ENCODE peak calls at places on chromosome 9, in nine cellular contexts. One of them, this sample, is unnamed.

GRCh38 chr9:131481441-131482342 is 21.0 kb upstream of the POMT1 start:
- DNase-seq in NCI-H2081: no peak
- DNase-seq in A549: no peak
- DNase-seq in AG08395: no peak
- DNase-seq in T-cell: no peak
- DNase-seq in dorsolateral prefrontal cortex: no peak
- DNase-seq in stimulated activated CD4-positive, alpha-beta T cell treated with anti-CD3 and anti-CD28 coated beads, Interleukin-4, amount 100 ng/mL, for 24 hours: no peak
- DNase-seq in cardiac muscle cell: no peak
- DNase-seq in T-helper 22 cell: no peak
- DNase-seq in this sample: no peak

GRCh38 chr9:78235296-78235770 is 542 bp upstream of the CEP78 start:
- DNase-seq in NCI-H2081: no peak
- DNase-seq in A549: no peak
- DNase-seq in AG08395: peak
- DNase-seq in T-cell: no peak
- DNase-seq in dorsolateral prefrontal cortex: no peak
- DNase-seq in stimulated activated CD4-positive, alpha-beta T cell treated with anti-CD3 and anti-CD28 coated beads, Interleukin-4, amount 100 ng/mL, for 24 hours: no peak
- DNase-seq in cardiac muscle cell: peak
- DNase-seq in T-helper 22 cell: no peak
- DNase-seq in this sample: no peak

GRCh38 chr9:36729902-36730301 is 157.2 kb downstream of the MELK start:
- DNase-seq in NCI-H2081: no peak
- DNase-seq in A549: no peak
- DNase-seq in AG08395: no peak
- DNase-seq in T-cell: no peak
- DNase-seq in dorsolateral prefrontal cortex: no peak
- DNase-seq in stimulated activated CD4-positive, alpha-beta T cell treated with anti-CD3 and anti-CD28 coated beads, Interleukin-4, amount 100 ng/mL, for 24 hours: no peak
- DNase-seq in cardiac muscle cell: no peak
- DNase-seq in T-helper 22 cell: no peak
- DNase-seq in this sample: no peak

GRCh38 chr9:134188421-134189166 is 24.2 kb upstream of the RNU6ATAC start:
- DNase-seq in NCI-H2081: no peak
- DNase-seq in A549: no peak
- DNase-seq in AG08395: peak
- DNase-seq in T-cell: no peak
- DNase-seq in dorsolateral prefrontal cortex: no peak
- DNase-seq in stimulated activated CD4-positive, alpha-beta T cell treated with anti-CD3 and anti-CD28 coated beads, Interleukin-4, amount 100 ng/mL, for 24 hours: no peak
- DNase-seq in cardiac muscle cell: peak
- DNase-seq in T-helper 22 cell: no peak
- DNase-seq in this sample: peak

GRCh38 chr9:71824242-71824641 is 55.9 kb upstream of the CEMIP2 start:
- DNase-seq in NCI-H2081: no peak
- DNase-seq in A549: no peak
- DNase-seq in AG08395: no peak
- DNase-seq in T-cell: no peak
- DNase-seq in dorsolateral prefrontal cortex: no peak
- DNase-seq in stimulated activated CD4-positive, alpha-beta T cell treated with anti-CD3 and anti-CD28 coated beads, Interleukin-4, amount 100 ng/mL, for 24 hours: no peak
- DNase-seq in cardiac muscle cell: no peak
- DNase-seq in T-helper 22 cell: no peak
- DNase-seq in this sample: no peak

GRCh38 chr9:124020520-124021384 is 9.2 kb downstream of the LHX2 start:
- DNase-seq in NCI-H2081: no peak
- DNase-seq in A549: no peak
- DNase-seq in AG08395: no peak
- DNase-seq in T-cell: no peak
- DNase-seq in dorsolateral prefrontal cortex: no peak
- DNase-seq in stimulated activated CD4-positive, alpha-beta T cell treated with anti-CD3 and anti-CD28 coated beads, Interleukin-4, amount 100 ng/mL, for 24 hours: no peak
- DNase-seq in cardiac muscle cell: no peak
- DNase-seq in T-helper 22 cell: no peak
- DNase-seq in this sample: no peak

GRCh38 chr9:108412755-108413154 is 443.0 kb downstream of the ACTL7B start:
- DNase-seq in NCI-H2081: no peak
- DNase-seq in A549: peak
- DNase-seq in AG08395: no peak
- DNase-seq in T-cell: no peak
- DNase-seq in dorsolateral prefrontal cortex: no peak
- DNase-seq in stimulated activated CD4-positive, alpha-beta T cell treated with anti-CD3 and anti-CD28 coated beads, Interleukin-4, amount 100 ng/mL, for 24 hours: no peak
- DNase-seq in cardiac muscle cell: no peak
- DNase-seq in T-helper 22 cell: no peak
- DNase-seq in this sample: no peak

GRCh38 chr9:72540348-72540873 is 19.0 kb downstream of the TMC1 start:
- DNase-seq in NCI-H2081: no peak
- DNase-seq in A549: peak
- DNase-seq in AG08395: peak
- DNase-seq in T-cell: no peak
- DNase-seq in dorsolateral prefrontal cortex: no peak
- DNase-seq in stimulated activated CD4-positive, alpha-beta T cell treated with anti-CD3 and anti-CD28 coated beads, Interleukin-4, amount 100 ng/mL, for 24 hours: no peak
- DNase-seq in cardiac muscle cell: no peak
- DNase-seq in T-helper 22 cell: no peak
- DNase-seq in this sample: no peak

GRCh38 chr9:75903785-75904360 is 13.4 kb downstream of the PCSK5 start:
- DNase-seq in NCI-H2081: peak
- DNase-seq in A549: peak
- DNase-seq in AG08395: no peak
- DNase-seq in T-cell: no peak
- DNase-seq in dorsolateral prefrontal cortex: no peak
- DNase-seq in stimulated activated CD4-positive, alpha-beta T cell treated with anti-CD3 and anti-CD28 coated beads, Interleukin-4, amount 100 ng/mL, for 24 hours: no peak
- DNase-seq in cardiac muscle cell: peak
- DNase-seq in T-helper 22 cell: no peak
- DNase-seq in this sample: no peak

GRCh38 chr9:27280858-27281257 is 16.1 kb downstream of the EQTN start:
- DNase-seq in NCI-H2081: no peak
- DNase-seq in A549: no peak
- DNase-seq in AG08395: peak
- DNase-seq in T-cell: no peak
- DNase-seq in dorsolateral prefrontal cortex: no peak
- DNase-seq in stimulated activated CD4-positive, alpha-beta T cell treated with anti-CD3 and anti-CD28 coated beads, Interleukin-4, amount 100 ng/mL, for 24 hours: no peak
- DNase-seq in cardiac muscle cell: peak
- DNase-seq in T-helper 22 cell: no peak
- DNase-seq in this sample: no peak

GRCh38 chr9:88925471-88925870 is 65.8 kb upstream of the S1PR3 start:
- DNase-seq in NCI-H2081: no peak
- DNase-seq in A549: no peak
- DNase-seq in AG08395: no peak
- DNase-seq in T-cell: no peak
- DNase-seq in dorsolateral prefrontal cortex: no peak
- DNase-seq in stimulated activated CD4-positive, alpha-beta T cell treated with anti-CD3 and anti-CD28 coated beads, Interleukin-4, amount 100 ng/mL, for 24 hours: no peak
- DNase-seq in cardiac muscle cell: no peak
- DNase-seq in T-helper 22 cell: no peak
- DNase-seq in this sample: no peak

GRCh38 chr9:126668058-126668457 is 54.3 kb downstream of the LMX1B start:
- DNase-seq in NCI-H2081: no peak
- DNase-seq in A549: no peak
- DNase-seq in AG08395: no peak
- DNase-seq in T-cell: no peak
- DNase-seq in dorsolateral prefrontal cortex: no peak
- DNase-seq in stimulated activated CD4-positive, alpha-beta T cell treated with anti-CD3 and anti-CD28 coated beads, Interleukin-4, amount 100 ng/mL, for 24 hours: no peak
- DNase-seq in cardiac muscle cell: no peak
- DNase-seq in T-helper 22 cell: no peak
- DNase-seq in this sample: no peak

GRCh38 chr9:12882430-12882829 is 107.6 kb downstream of the LURAP1L start:
- DNase-seq in NCI-H2081: no peak
- DNase-seq in A549: no peak
- DNase-seq in AG08395: peak
- DNase-seq in T-cell: no peak
- DNase-seq in dorsolateral prefrontal cortex: no peak
- DNase-seq in stimulated activated CD4-positive, alpha-beta T cell treated with anti-CD3 and anti-CD28 coated beads, Interleukin-4, amount 100 ng/mL, for 24 hours: no peak
- DNase-seq in cardiac muscle cell: peak
- DNase-seq in T-helper 22 cell: no peak
- DNase-seq in this sample: no peak

GRCh38 chr9:108142504-108143201 is 653.1 kb upstream of the KLF4 start:
- DNase-seq in NCI-H2081: no peak
- DNase-seq in A549: no peak
- DNase-seq in AG08395: peak
- DNase-seq in T-cell: no peak
- DNase-seq in dorsolateral prefrontal cortex: peak
- DNase-seq in stimulated activated CD4-positive, alpha-beta T cell treated with anti-CD3 and anti-CD28 coated beads, Interleukin-4, amount 100 ng/mL, for 24 hours: no peak
- DNase-seq in cardiac muscle cell: peak
- DNase-seq in T-helper 22 cell: no peak
- DNase-seq in this sample: no peak

GRCh38 chr9:107491081-107492053 is 1.8 kb upstream of the KLF4 start:
- DNase-seq in NCI-H2081: no peak
- DNase-seq in A549: no peak
- DNase-seq in AG08395: no peak
- DNase-seq in T-cell: no peak
- DNase-seq in dorsolateral prefrontal cortex: no peak
- DNase-seq in stimulated activated CD4-positive, alpha-beta T cell treated with anti-CD3 and anti-CD28 coated beads, Interleukin-4, amount 100 ng/mL, for 24 hours: no peak
- DNase-seq in cardiac muscle cell: peak
- DNase-seq in T-helper 22 cell: no peak
- DNase-seq in this sample: no peak

GRCh38 chr9:27368317-27368985 is 71.5 kb upstream of the EQTN start:
- DNase-seq in NCI-H2081: no peak
- DNase-seq in A549: no peak
- DNase-seq in AG08395: peak
- DNase-seq in T-cell: no peak
- DNase-seq in dorsolateral prefrontal cortex: peak
- DNase-seq in stimulated activated CD4-positive, alpha-beta T cell treated with anti-CD3 and anti-CD28 coated beads, Interleukin-4, amount 100 ng/mL, for 24 hours: no peak
- DNase-seq in cardiac muscle cell: peak
- DNase-seq in T-helper 22 cell: no peak
- DNase-seq in this sample: no peak

GRCh38 chr9:129378241-129378661 is 200.2 kb upstream of the IER5L start:
- DNase-seq in NCI-H2081: no peak
- DNase-seq in A549: no peak
- DNase-seq in AG08395: no peak
- DNase-seq in T-cell: no peak
- DNase-seq in dorsolateral prefrontal cortex: peak
- DNase-seq in stimulated activated CD4-positive, alpha-beta T cell treated with anti-CD3 and anti-CD28 coated beads, Interleukin-4, amount 100 ng/mL, for 24 hours: no peak
- DNase-seq in cardiac muscle cell: no peak
- DNase-seq in T-helper 22 cell: no peak
- DNase-seq in this sample: no peak

GRCh38 chr9:114580609-114581193 is 6.9 kb upstream of the ATP6V1G1 start:
- DNase-seq in NCI-H2081: no peak
- DNase-seq in A549: no peak
- DNase-seq in AG08395: no peak
- DNase-seq in T-cell: no peak
- DNase-seq in dorsolateral prefrontal cortex: no peak
- DNase-seq in stimulated activated CD4-positive, alpha-beta T cell treated with anti-CD3 and anti-CD28 coated beads, Interleukin-4, amount 100 ng/mL, for 24 hours: no peak
- DNase-seq in cardiac muscle cell: no peak
- DNase-seq in T-helper 22 cell: no peak
- DNase-seq in this sample: no peak

GRCh38 chr9:86454701-86455402 is 100.6 kb upstream of the TUT7 start:
- DNase-seq in NCI-H2081: no peak
- DNase-seq in A549: no peak
- DNase-seq in AG08395: peak
- DNase-seq in T-cell: no peak
- DNase-seq in dorsolateral prefrontal cortex: no peak
- DNase-seq in stimulated activated CD4-positive, alpha-beta T cell treated with anti-CD3 and anti-CD28 coated beads, Interleukin-4, amount 100 ng/mL, for 24 hours: no peak
- DNase-seq in cardiac muscle cell: peak
- DNase-seq in T-helper 22 cell: no peak
- DNase-seq in this sample: no peak

GRCh38 chr9:126306071-126306647 is 20.5 kb upstream of the MVB12B start:
- DNase-seq in NCI-H2081: no peak
- DNase-seq in A549: no peak
- DNase-seq in AG08395: no peak
- DNase-seq in T-cell: no peak
- DNase-seq in dorsolateral prefrontal cortex: no peak
- DNase-seq in stimulated activated CD4-positive, alpha-beta T cell treated with anti-CD3 and anti-CD28 coated beads, Interleukin-4, amount 100 ng/mL, for 24 hours: no peak
- DNase-seq in cardiac muscle cell: no peak
- DNase-seq in T-helper 22 cell: no peak
- DNase-seq in this sample: no peak

GRCh38 chr9:123684393-123685149 is 245.4 kb downstream of the DENND1A start:
- DNase-seq in NCI-H2081: no peak
- DNase-seq in A549: no peak
- DNase-seq in AG08395: no peak
- DNase-seq in T-cell: no peak
- DNase-seq in dorsolateral prefrontal cortex: no peak
- DNase-seq in stimulated activated CD4-positive, alpha-beta T cell treated with anti-CD3 and anti-CD28 coated beads, Interleukin-4, amount 100 ng/mL, for 24 hours: no peak
- DNase-seq in cardiac muscle cell: no peak
- DNase-seq in T-helper 22 cell: no peak
- DNase-seq in this sample: no peak

GRCh38 chr9:12843735-12844134 is 68.9 kb downstream of the LURAP1L start:
- DNase-seq in NCI-H2081: no peak
- DNase-seq in A549: no peak
- DNase-seq in AG08395: no peak
- DNase-seq in T-cell: no peak
- DNase-seq in dorsolateral prefrontal cortex: no peak
- DNase-seq in stimulated activated CD4-positive, alpha-beta T cell treated with anti-CD3 and anti-CD28 coated beads, Interleukin-4, amount 100 ng/mL, for 24 hours: no peak
- DNase-seq in cardiac muscle cell: no peak
- DNase-seq in T-helper 22 cell: no peak
- DNase-seq in this sample: no peak

GRCh38 chr9:134370213-134370492 is 43.9 kb downstream of the RXRA start:
- DNase-seq in NCI-H2081: no peak
- DNase-seq in A549: no peak
- DNase-seq in AG08395: no peak
- DNase-seq in T-cell: no peak
- DNase-seq in dorsolateral prefrontal cortex: no peak
- DNase-seq in stimulated activated CD4-positive, alpha-beta T cell treated with anti-CD3 and anti-CD28 coated beads, Interleukin-4, amount 100 ng/mL, for 24 hours: no peak
- DNase-seq in cardiac muscle cell: no peak
- DNase-seq in T-helper 22 cell: no peak
- DNase-seq in this sample: no peak

This sample was measured in NCI-H2171.